ENCODE peak calls at places on chromosomes 16 and 17, in nine cellular contexts. R is right lobe of liver, G is IMR-90, Y is uterus, I is H1, L is Peyer's patch, E is body of pancreas, A is lower leg skin, Z is A549. D is an unnamed sample.

GRCh38 chr17:16444258-16444886 is 29.0 kb downstream of the TRPV2 start:
- DNase-seq in R (no peak), G (no peak), Y (no peak), I (no peak), L (no peak), E (peak; percentile 35), A (no peak), Z (peak; percentile 37), D (no peak)

GRCh38 chr17:48153711-48154642 is 46.4 kb downstream of the SNX11 start:
- DNase-seq in R (peak; percentile 83), G (peak; percentile 54), Y (no peak), I (no peak), L (peak; percentile 84), E (peak; percentile 69), A (no peak), Z (peak; percentile 74), D (no peak)

GRCh38 chr16:66935319-66936011 is at the start of gene CES2:
- DNase-seq in R (peak; percentile 95), G (peak; percentile 29), Y (no peak), I (no peak), L (peak; percentile 91), E (peak; percentile 74), A (peak; percentile 52), Z (no peak), D (peak; percentile 60)

GRCh38 chr17:63477471-63478440 is 895 bp downstream of the ACE start:
- DNase-seq in R (peak; percentile 45), G (no peak), Y (no peak), I (no peak), L (no peak), E (no peak), A (no peak), Z (no peak), D (no peak)

GRCh38 chr17:33572615-33573014 is 279.5 kb upstream of the ASIC2 start:
- DNase-seq in R (no peak), G (no peak), Y (no peak), I (no peak), L (no peak), E (no peak), A (no peak), Z (peak; percentile 5), D (no peak)

GRCh38 chr16:54432481-54433229 is 146.1 kb upstream of the IRX3 start:
- DNase-seq in R (no peak), G (no peak), Y (no peak), I (no peak), L (no peak), E (peak; percentile 18), A (no peak), Z (no peak), D (no peak)

GRCh38 chr16:68234188-68235104 is 1.5 kb downstream of the ESRP2 start:
- DNase-seq in R (peak; percentile 98), G (no peak), Y (peak; percentile 18), I (peak; percentile 80), L (peak; percentile 86), E (peak; percentile 98), A (peak; percentile 68), Z (no peak), D (peak; percentile 46)

GRCh38 chr16:21301168-21301894 is 23.2 kb upstream of the CRYM start:
- DNase-seq in R (peak; percentile 80), G (peak; percentile 61), Y (peak; percentile 70), I (peak; percentile 82), L (peak; percentile 90), E (peak; percentile 75), A (peak; percentile 88), Z (peak; percentile 93), D (peak; percentile 59)

GRCh38 chr16:68091604-68092261 is 6.6 kb downstream of the NFATC3 start:
- DNase-seq in R (no peak), G (peak; percentile 72), Y (no peak), I (no peak), L (no peak), E (no peak), A (no peak), Z (peak; percentile 49), D (no peak)

GRCh38 chr17:46896991-46897390 is 26.0 kb upstream of the GOSR2 start:
- DNase-seq in R (no peak), G (no peak), Y (no peak), I (no peak), L (no peak), E (no peak), A (no peak), Z (no peak), D (no peak)

GRCh38 chr16:11964761-11965539 is at the start of gene TNFRSF17:
- DNase-seq in R (no peak), G (peak; percentile 37), Y (no peak), I (no peak), L (no peak), E (no peak), A (no peak), Z (no peak), D (no peak)

GRCh38 chr17:55825213-55825612 is 74.4 kb downstream of the PCTP start:
- DNase-seq in R (no peak), G (no peak), Y (no peak), I (no peak), L (no peak), E (no peak), A (no peak), Z (peak; percentile 10), D (no peak)

GRCh38 chr16:55239723-55240122 is 84.3 kb upstream of the IRX6 start:
- DNase-seq in R (no peak), G (no peak), Y (no peak), I (no peak), L (no peak), E (no peak), A (no peak), Z (no peak), D (no peak)

GRCh38 chr17:79842136-79842655 is 3.0 kb upstream of the CBX4 start:
- DNase-seq in R (no peak), G (no peak), Y (no peak), I (peak; percentile 71), L (no peak), E (no peak), A (no peak), Z (no peak), D (peak; percentile 55)

GRCh38 chr17:17416007-17416399 is 60.8 kb upstream of the MED9 start:
- DNase-seq in R (no peak), G (peak; percentile 83), Y (no peak), I (no peak), L (no peak), E (no peak), A (no peak), Z (peak; percentile 91), D (no peak)

GRCh38 chr16:83878838-83879237 is 20.1 kb upstream of the MLYCD start:
- DNase-seq in R (no peak), G (peak; percentile 60), Y (no peak), I (no peak), L (no peak), E (no peak), A (no peak), Z (peak; percentile 59), D (no peak)

GRCh38 chr17:16002708-16003265 is 3.2 kb downstream of the TTC19 start:
- DNase-seq in R (no peak), G (no peak), Y (no peak), I (no peak), L (peak; percentile 69), E (no peak), A (no peak), Z (no peak), D (no peak)

GRCh38 chr17:38980455-38981217 is 13.4 kb upstream of the FBXO47 start:
- DNase-seq in R (no peak), G (peak; percentile 57), Y (no peak), I (no peak), L (no peak), E (no peak), A (no peak), Z (no peak), D (no peak)

GRCh38 chr17:78317817-78318400 is 42.0 kb downstream of the SOCS3 start:
- DNase-seq in R (no peak), G (no peak), Y (no peak), I (no peak), L (no peak), E (no peak), A (no peak), Z (no peak), D (no peak)

GRCh38 chr17:78315355-78316114 is 44.3 kb downstream of the SOCS3 start:
- DNase-seq in R (no peak), G (peak; percentile 92), Y (peak; percentile 86), I (no peak), L (peak; percentile 81), E (peak; percentile 49), A (peak; percentile 87), Z (peak; percentile 94), D (peak; percentile 95)

GRCh38 chr17:78318407-78318806 is 41.5 kb downstream of the SOCS3 start:
- DNase-seq in R (no peak), G (no peak), Y (no peak), I (no peak), L (no peak), E (no peak), A (no peak), Z (no peak), D (no peak)

GRCh38 chr17:78316115-78316866 is 43.6 kb downstream of the SOCS3 start:
- DNase-seq in R (no peak), G (no peak), Y (no peak), I (peak; percentile 72), L (no peak), E (no peak), A (no peak), Z (peak; percentile 61), D (peak; percentile 48)

GRCh38 chr17:78316867-78317816 is 42.7 kb downstream of the SOCS3 start:
- DNase-seq in R (no peak), G (peak; percentile 71), Y (no peak), I (peak; percentile 77), L (peak; percentile 75), E (no peak), A (no peak), Z (peak; percentile 84), D (peak; percentile 34)
- H3K4me3 ChIP-seq in R (no peak overlapping the region), G (no peak overlapping the region), Y (no peak overlapping the region), I (peak overlapping the region; percentile 36), L (no peak overlapping the region), E (no peak overlapping the region), A (no peak overlapping the region), Z (peak overlapping the region; percentile 29), D (no peak overlapping the region)

GRCh38 chr17:50478391-50479361 is at the start of gene RSAD1:
- DNase-seq in R (peak; percentile 93), G (peak; percentile 88), Y (peak; percentile 85), I (peak; percentile 84), L (peak; percentile 95), E (peak; percentile 91), A (peak; percentile 75), Z (peak; percentile 96), D (peak; percentile 83)
- TF ChIP-seq POLR2A in R (peak; percentile 95), G (peak; percentile 86), Y (peak; percentile 94), I (no peak), L (peak; percentile 85), E (peak; percentile 77), A (no peak), Z (peak; percentile 90), D (peak; percentile 82)

DNA sequence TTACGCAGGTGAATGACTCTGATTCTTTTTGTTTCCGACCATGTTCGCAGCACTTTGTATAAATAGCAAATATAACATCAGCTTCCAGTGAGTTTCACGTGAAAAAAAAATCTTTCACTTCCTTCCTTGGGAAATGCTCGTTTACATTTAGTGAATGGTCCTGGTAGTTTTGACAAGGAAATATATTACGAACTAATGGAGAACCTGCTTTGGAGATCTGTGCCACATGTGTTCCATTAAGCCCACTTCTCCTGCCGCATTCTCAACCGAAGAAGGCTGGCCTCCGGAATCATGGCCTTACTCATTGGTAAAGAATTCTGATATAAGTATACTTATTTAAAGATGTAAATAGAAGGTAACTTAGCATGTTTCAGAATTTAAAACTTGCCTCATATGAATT is 3.6 kb downstream of the CRAMP1 start:
- DNase-seq in R (no peak), G (peak; percentile 57), Y (no peak), I (no peak), L (no peak), E (no peak), A (no peak), Z (no peak), D (no peak)
- H3K4me3 ChIP-seq in R (no peak overlapping the region), G (peak overlapping the region; percentile 94), Y (no peak overlapping the region), I (peak overlapping the region; percentile 70), L (no peak overlapping the region), E (no peak overlapping the region), A (no peak overlapping the region), Z (no peak overlapping the region), D (no peak overlapping the region)

GRCh38 chr16:85086347-85087291 is 25.7 kb downstream of the CIBAR2 start:
- DNase-seq in R (no peak), G (peak; percentile 46), Y (peak; percentile 75), I (peak; percentile 89), L (peak; percentile 90), E (peak; percentile 69), A (peak; percentile 63), Z (peak; percentile 70), D (peak; percentile 54)
- TF ChIP-seq POLR2A in R (no peak), G (no peak), Y (no peak), I (no peak), L (no peak), E (no peak), A (no peak), Z (no peak), D (no peak)